ENCODE peak calls at places on chromosomes 11 and 22, in four cellular contexts. One of them, this sample, is unnamed.

GRCh38 chr11:763073-763463 is 14.2 kb downstream of the GATD1 start:
- DNase-seq in neural progenitor cell: no peak
- DNase-seq in body of pancreas: no peak
- DNase-seq in fibroblast of lung: no peak
- DNase-seq in this sample: no peak

GRCh38 chr22:30265851-30266444 is 703 bp downstream of the OSM start:
- DNase-seq in neural progenitor cell: no peak
- DNase-seq in body of pancreas: no peak
- DNase-seq in fibroblast of lung: no peak
- DNase-seq in this sample: no peak

GRCh38 chr11:64844330-64845124 is at the start of gene CDC42BPG:
- DNase-seq in neural progenitor cell: peak
- DNase-seq in body of pancreas: peak
- DNase-seq in fibroblast of lung: peak
- DNase-seq in this sample: peak

GRCh38 chr11:69531717-69532088 is 50.2 kb downstream of the LINC01488 start:
- DNase-seq in neural progenitor cell: no peak
- DNase-seq in body of pancreas: no peak
- DNase-seq in fibroblast of lung: no peak
- DNase-seq in this sample: no peak

GRCh38 chr11:58830693-58831301 is 13.7 kb downstream of the GLYATL2 start:
- DNase-seq in neural progenitor cell: no peak
- DNase-seq in body of pancreas: no peak
- DNase-seq in fibroblast of lung: no peak
- DNase-seq in this sample: no peak

GRCh38 chr11:76313913-76314740 is 66.8 kb downstream of the THAP12 start:
- DNase-seq in neural progenitor cell: peak
- DNase-seq in body of pancreas: no peak
- DNase-seq in fibroblast of lung: no peak
- DNase-seq in this sample: no peak

GRCh38 chr11:108881136-108881535 is 216.3 kb downstream of the DDX10 start:
- DNase-seq in neural progenitor cell: no peak
- DNase-seq in body of pancreas: no peak
- DNase-seq in fibroblast of lung: peak
- DNase-seq in this sample: no peak

GRCh38 chr22:21568207-21569075 is 927 bp downstream of the UBE2L3 start:
- DNase-seq in neural progenitor cell: peak
- DNase-seq in body of pancreas: peak
- DNase-seq in fibroblast of lung: peak
- DNase-seq in this sample: peak

GRCh38 chr11:69934861-69935494 is 115.8 kb upstream of the FGF3 start:
- DNase-seq in neural progenitor cell: no peak
- DNase-seq in body of pancreas: peak
- DNase-seq in fibroblast of lung: peak
- DNase-seq in this sample: no peak

GRCh38 chr11:66491315-66491935 is 11.2 kb downstream of the DPP3 start:
- DNase-seq in neural progenitor cell: peak
- DNase-seq in body of pancreas: no peak
- DNase-seq in fibroblast of lung: no peak
- DNase-seq in this sample: no peak

GRCh38 chr11:124736738-124737137 is 3.0 kb upstream of the NRGN start:
- DNase-seq in neural progenitor cell: no peak
- DNase-seq in body of pancreas: no peak
- DNase-seq in fibroblast of lung: no peak
- DNase-seq in this sample: no peak

GRCh38 chr11:33268945-33269567 is 11.9 kb downstream of the HIPK3 start:
- DNase-seq in neural progenitor cell: no peak
- DNase-seq in body of pancreas: no peak
- DNase-seq in fibroblast of lung: peak
- DNase-seq in this sample: peak
- TF ChIP-seq CTCF in neural progenitor cell: no peak
- TF ChIP-seq CTCF in body of pancreas: no peak
- TF ChIP-seq CTCF in fibroblast of lung: no peak
- TF ChIP-seq CTCF in this sample: no peak

GRCh38 chr11:2379471-2380174 is 2.5 kb downstream of the CD81 start:
- DNase-seq in neural progenitor cell: no peak
- DNase-seq in body of pancreas: no peak
- DNase-seq in fibroblast of lung: no peak
- DNase-seq in this sample: no peak

GRCh38 chr11:2380807-2381350 is 3.8 kb downstream of the CD81 start:
- DNase-seq in neural progenitor cell: no peak
- DNase-seq in body of pancreas: peak
- DNase-seq in fibroblast of lung: no peak
- DNase-seq in this sample: peak

GRCh38 chr11:2381494-2382128 is 4.5 kb downstream of the CD81 start:
- DNase-seq in neural progenitor cell: no peak
- DNase-seq in body of pancreas: no peak
- DNase-seq in fibroblast of lung: no peak
- DNase-seq in this sample: no peak

GRCh38 chr11:2378527-2379210 is 1.6 kb downstream of the CD81 start:
- DNase-seq in neural progenitor cell: peak
- DNase-seq in body of pancreas: no peak
- DNase-seq in fibroblast of lung: peak
- DNase-seq in this sample: peak

DNA sequence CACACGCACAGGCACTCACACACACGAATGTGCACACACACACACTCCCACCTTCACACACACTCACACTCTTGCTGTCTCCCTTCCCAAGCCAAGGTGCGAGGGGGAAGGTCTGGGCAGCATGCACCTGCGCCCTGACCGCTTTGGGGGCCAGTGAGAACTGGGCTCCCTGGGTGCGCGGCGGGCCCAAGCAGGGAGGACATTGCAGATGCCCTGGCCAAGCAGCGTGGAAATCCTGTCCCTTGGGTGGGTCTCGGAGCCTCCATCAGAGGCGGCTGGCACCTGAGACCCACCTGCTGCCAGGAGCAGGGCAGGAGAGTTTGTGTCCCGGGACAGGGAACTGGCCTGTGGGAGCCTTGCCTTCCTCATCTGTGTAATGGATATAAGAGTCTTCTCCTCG is 3.3 kb downstream of the CD81 start:
- DNase-seq in neural progenitor cell: no peak
- DNase-seq in body of pancreas: no peak
- DNase-seq in fibroblast of lung: no peak
- DNase-seq in this sample: no peak
- H3K4me3 ChIP-seq in neural progenitor cell: no peak
- H3K4me3 ChIP-seq in body of pancreas: no peak
- H3K4me3 ChIP-seq in fibroblast of lung: peak
- H3K4me3 ChIP-seq in this sample: peak

GRCh38 chr22:23282986-23283385 is 102.7 kb downstream of the BCR start:
- DNase-seq in neural progenitor cell: no peak
- DNase-seq in body of pancreas: no peak
- DNase-seq in fibroblast of lung: no peak
- DNase-seq in this sample: no peak

GRCh38 chr22:23282516-23282915 is 102.2 kb downstream of the BCR start:
- DNase-seq in neural progenitor cell: no peak
- DNase-seq in body of pancreas: no peak
- DNase-seq in fibroblast of lung: no peak
- DNase-seq in this sample: no peak

GRCh38 chr22:23281053-23281405 is 100.7 kb downstream of the BCR start:
- DNase-seq in neural progenitor cell: no peak
- DNase-seq in body of pancreas: no peak
- DNase-seq in fibroblast of lung: no peak
- DNase-seq in this sample: no peak

GRCh38 chr22:23281406-23282088 is 101.2 kb downstream of the BCR start:
- DNase-seq in neural progenitor cell: peak
- DNase-seq in body of pancreas: peak
- DNase-seq in fibroblast of lung: peak
- DNase-seq in this sample: peak

DNA sequence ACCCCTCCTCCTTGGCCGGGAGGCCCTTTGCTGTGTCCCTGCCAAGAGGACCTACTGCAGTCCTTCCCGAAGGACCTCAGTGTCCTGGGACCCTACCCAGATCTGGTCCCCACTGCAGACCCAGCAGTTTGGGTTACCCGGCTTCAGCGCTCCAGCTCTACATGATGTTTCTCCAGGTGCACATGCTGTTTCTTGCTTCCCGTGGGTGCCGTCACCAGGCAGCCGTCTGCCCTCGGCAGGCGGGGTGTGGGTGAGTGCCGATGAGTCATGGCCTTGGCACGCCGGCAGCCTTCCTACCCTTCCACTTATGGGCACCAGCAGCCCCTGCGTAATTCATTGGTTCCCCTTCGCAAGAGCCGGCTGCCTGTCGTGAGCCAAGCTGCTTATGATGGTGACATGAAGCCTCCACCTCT is 101.8 kb downstream of the BCR start:
- DNase-seq in neural progenitor cell: no peak
- DNase-seq in body of pancreas: peak
- DNase-seq in fibroblast of lung: peak
- DNase-seq in this sample: peak
- TF ChIP-seq CTCF in neural progenitor cell: no peak
- TF ChIP-seq CTCF in body of pancreas: no peak
- TF ChIP-seq CTCF in fibroblast of lung: peak
- TF ChIP-seq CTCF in this sample: no peak

GRCh38 chr11:119419246-119419645 is 3.7 kb downstream of the THY1 start:
- DNase-seq in neural progenitor cell: no peak
- DNase-seq in body of pancreas: no peak
- DNase-seq in fibroblast of lung: no peak
- DNase-seq in this sample: no peak
- H3K4me3 ChIP-seq in neural progenitor cell: no peak
- H3K4me3 ChIP-seq in body of pancreas: no peak
- H3K4me3 ChIP-seq in fibroblast of lung: no peak
- H3K4me3 ChIP-seq in this sample: no peak

DNA sequence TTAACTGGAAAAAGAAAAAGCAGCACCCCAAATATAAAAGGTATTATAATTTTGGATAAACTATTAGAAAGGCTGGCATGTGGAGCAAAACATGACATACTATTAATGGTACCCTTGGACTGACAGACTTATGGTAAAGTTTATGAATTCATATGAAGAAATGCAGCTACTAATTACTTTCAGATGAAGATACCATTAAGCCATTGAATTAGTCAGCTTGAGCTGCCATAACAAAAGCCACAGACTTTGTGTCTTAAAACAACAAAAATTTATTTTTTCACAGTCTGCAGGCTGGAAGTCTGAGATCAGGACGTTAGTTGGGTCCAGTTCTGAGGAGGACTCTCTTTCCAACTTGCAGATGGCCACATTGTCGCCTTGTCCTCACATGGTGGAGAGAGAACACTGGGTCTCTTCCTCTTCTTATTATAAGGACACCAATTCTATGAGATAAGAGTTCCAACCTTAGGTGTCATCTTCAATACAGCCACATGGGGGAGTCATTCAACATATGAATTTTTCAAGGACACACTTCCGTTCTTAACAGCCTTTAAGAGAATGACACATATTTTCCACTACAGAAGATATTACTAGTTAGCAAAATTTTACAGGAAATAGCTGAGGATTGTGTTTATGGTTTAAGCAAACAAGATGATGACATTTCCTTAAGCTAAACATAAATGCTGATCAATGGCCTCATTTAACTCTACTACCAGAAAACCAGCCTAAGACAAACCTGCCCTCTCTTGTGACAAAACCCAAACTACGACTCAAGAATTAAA is 56.1 kb downstream of the DCUN1D5 start:
- DNase-seq in neural progenitor cell: peak
- DNase-seq in body of pancreas: peak
- DNase-seq in fibroblast of lung: peak
- DNase-seq in this sample: peak
- TF ChIP-seq CTCF in neural progenitor cell: peak
- TF ChIP-seq CTCF in body of pancreas: peak
- TF ChIP-seq CTCF in fibroblast of lung: peak
- TF ChIP-seq CTCF in this sample: peak

DNA sequence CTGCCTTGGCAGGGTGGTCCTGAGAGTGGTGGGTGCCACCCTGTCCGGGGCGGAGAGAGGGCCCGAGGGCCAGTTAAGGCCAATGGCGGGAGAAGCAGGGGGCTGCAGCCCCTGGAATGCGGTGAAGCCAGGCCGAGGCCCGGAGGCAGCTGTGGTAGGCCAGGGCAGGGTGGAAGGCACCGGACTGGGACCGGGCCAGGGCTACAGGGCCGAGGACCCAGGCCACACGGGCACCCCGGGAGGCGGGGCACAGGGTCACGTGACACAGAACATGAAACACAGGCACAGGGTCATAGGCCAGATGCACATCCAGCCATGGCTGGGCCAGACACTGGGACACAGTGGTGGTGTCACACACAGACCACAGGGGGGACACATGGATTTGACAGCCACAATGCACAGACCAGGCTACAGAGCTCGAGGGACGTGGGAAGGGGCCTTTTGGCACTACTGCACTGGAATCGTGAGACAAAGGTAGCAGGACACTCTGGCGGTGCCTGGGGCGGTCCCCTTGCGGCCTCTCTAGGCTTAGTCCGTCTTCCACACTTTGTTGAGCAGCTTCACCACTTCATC is 2.8 kb downstream of the SLC25A1 start:
- DNase-seq in neural progenitor cell: peak
- DNase-seq in body of pancreas: no peak
- DNase-seq in fibroblast of lung: no peak
- DNase-seq in this sample: no peak
- H3K4me3 ChIP-seq in neural progenitor cell: no peak
- H3K4me3 ChIP-seq in body of pancreas: no peak
- H3K4me3 ChIP-seq in fibroblast of lung: no peak
- H3K4me3 ChIP-seq in this sample: no peak

DNA sequence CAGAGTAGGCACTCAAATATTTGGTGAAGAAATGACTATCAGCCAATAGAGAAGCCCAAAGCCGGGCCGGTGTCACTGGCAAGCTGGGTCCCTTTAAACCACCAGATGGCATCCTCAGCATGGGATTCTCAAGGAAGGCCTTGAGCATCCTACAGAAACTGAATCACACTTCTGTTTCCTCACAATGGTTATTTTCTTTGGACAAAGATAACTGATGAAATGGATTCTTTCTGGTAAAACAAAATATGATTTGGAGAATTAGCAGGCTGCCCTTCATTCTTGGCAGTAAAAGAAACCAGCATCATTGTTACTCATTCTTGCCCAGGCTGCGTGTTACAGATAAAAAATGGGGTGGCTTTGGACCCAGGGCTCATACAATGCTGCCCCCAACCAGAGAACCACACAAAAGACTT is 30.3 kb upstream of the ASPHD2 start:
- DNase-seq in neural progenitor cell: peak
- DNase-seq in body of pancreas: peak
- DNase-seq in fibroblast of lung: peak
- DNase-seq in this sample: peak
- TF ChIP-seq CTCF in neural progenitor cell: peak
- TF ChIP-seq CTCF in body of pancreas: peak
- TF ChIP-seq CTCF in fibroblast of lung: peak
- TF ChIP-seq CTCF in this sample: peak

GRCh38 chr11:1889527-1889930 is 2.2 kb downstream of the PRR33 start:
- DNase-seq in neural progenitor cell: no peak
- DNase-seq in body of pancreas: peak
- DNase-seq in fibroblast of lung: no peak
- DNase-seq in this sample: no peak
- H3K4me3 ChIP-seq in neural progenitor cell: no peak
- H3K4me3 ChIP-seq in body of pancreas: no peak
- H3K4me3 ChIP-seq in fibroblast of lung: no peak
- H3K4me3 ChIP-seq in this sample: no peak